ENCODE peak calls at places on chromosome 9, in six cellular contexts. U, C, J, Y, I and F are unnamed samples.

GRCh38 chr9:91155181-91155580 is 206.5 kb downstream of the AUH start:
- DNase-seq in U (no peak), C (no peak), J (no peak), Y (no peak), I (no peak), F (no peak)

GRCh38 chr9:14092344-14092743 is 221.6 kb downstream of the NFIB start:
- DNase-seq in U (no peak), C (no peak), J (no peak), Y (no peak), I (no peak), F (no peak)

GRCh38 chr9:15080401-15080800 is 170.2 kb upstream of the FREM1 start:
- DNase-seq in U (no peak), C (no peak), J (no peak), Y (no peak), I (no peak), F (no peak)

GRCh38 chr9:127751269-127752054 is 16.4 kb upstream of the TOR2A start:
- DNase-seq in U (no peak), C (peak; percentile 39), J (no peak), Y (peak; percentile 27), I (no peak), F (no peak)

GRCh38 chr9:115845648-115846312 is 307.8 kb upstream of the PAPPA start:
- DNase-seq in U (peak; percentile 15), C (no peak), J (no peak), Y (peak; percentile 62), I (no peak), F (peak; percentile 90)

GRCh38 chr9:83472221-83472665 is 66.0 kb downstream of the FRMD3 start:
- DNase-seq in U (peak; percentile 65), C (no peak), J (peak; percentile 56), Y (peak; percentile 14), I (no peak), F (peak; percentile 36)

GRCh38 chr9:17064558-17064957 is 70.3 kb upstream of the CNTLN start:
- DNase-seq in U (no peak), C (no peak), J (no peak), Y (no peak), I (no peak), F (no peak)

GRCh38 chr9:131804826-131805225 is 65.0 kb upstream of the RAPGEF1 start:
- DNase-seq in U (no peak), C (no peak), J (no peak), Y (no peak), I (no peak), F (no peak)

GRCh38 chr9:71072587-71072986 is 48.8 kb downstream of the TRPM3 start:
- DNase-seq in U (no peak), C (no peak), J (no peak), Y (no peak), I (no peak), F (no peak)

DNA sequence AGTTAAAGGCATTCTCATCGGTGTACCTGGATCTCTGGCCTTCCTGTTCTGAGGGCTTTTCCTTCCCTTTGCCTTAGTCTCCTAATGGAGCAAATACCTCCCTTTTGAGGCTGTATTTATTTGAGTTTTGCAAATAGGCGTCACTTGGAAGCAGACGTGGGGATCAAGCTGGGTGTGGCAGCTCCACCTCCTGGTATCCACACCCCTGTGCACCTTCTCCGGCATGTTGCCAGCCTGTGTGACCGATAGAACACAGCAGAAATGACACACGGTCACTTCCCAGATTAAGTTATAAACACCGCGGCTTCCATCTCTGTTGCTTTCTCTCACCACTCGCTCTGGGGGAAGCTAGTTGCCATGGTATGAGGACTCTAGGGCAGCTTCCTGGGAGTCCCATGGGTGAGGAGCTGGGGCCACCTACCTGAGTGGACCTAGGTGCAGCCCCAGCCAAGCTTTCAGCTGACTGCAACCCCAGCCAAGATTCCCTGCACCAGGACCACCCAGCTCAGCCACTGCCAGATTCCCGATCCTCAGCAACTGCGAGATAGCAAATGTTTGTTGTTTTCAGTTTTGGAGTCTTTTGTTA is 214.4 kb upstream of the MVB12B start:
- DNase-seq in U (no peak), C (no peak), J (no peak), Y (no peak), I (no peak), F (no peak)
- H3K27me3 ChIP-seq in U (no peaks in the 10 kb centered on the region), C (no peaks in the 10 kb centered on the region), J (no peaks in the 10 kb centered on the region), Y (no peaks in the 10 kb centered on the region), I (no peaks in the 10 kb centered on the region), F (peaks cover 14% of the 10 kb centered on the region)

DNA sequence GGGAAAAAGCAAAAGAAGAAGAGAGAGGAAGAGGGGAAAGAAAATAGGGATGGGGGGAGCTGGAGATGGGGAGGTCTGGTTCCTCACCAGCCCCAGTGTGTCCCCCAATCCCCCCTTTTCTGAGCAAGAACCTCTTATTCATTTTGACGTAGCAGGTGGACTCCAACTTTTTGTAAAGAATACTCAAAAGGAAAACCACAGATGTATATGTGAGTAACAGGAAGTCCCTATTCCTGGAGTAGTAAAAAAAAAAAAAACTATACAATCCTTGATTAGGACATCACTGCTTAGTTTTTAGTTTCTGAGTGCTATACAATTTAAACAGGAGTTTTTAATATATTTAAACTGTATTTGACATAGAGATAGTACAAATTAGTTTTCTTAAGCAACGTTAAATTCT is 3.8 kb upstream of the CFAP95 start:
- DNase-seq in U (no peak), C (no peak), J (no peak), Y (no peak), I (no peak), F (no peak)
- H3K4me3 ChIP-seq in U (no peak overlapping the region), C (no peak overlapping the region), J (no peak overlapping the region), Y (no peak overlapping the region), I (no peak overlapping the region), F (no peak overlapping the region)

GRCh38 chr9:615756-616155 is 225.7 kb upstream of the DMRT1 start:
- DNase-seq in U (no peak), C (peak; percentile 44), J (no peak), Y (no peak), I (peak; percentile 34), F (peak; percentile 54)

GRCh38 chr9:617441-618085 is 223.9 kb upstream of the DMRT1 start:
- DNase-seq in U (no peak), C (no peak), J (peak; percentile 40), Y (no peak), I (no peak), F (no peak)

GRCh38 chr9:616694-617093 is 224.8 kb upstream of the DMRT1 start:
- DNase-seq in U (peak; percentile 40), C (no peak), J (no peak), Y (no peak), I (no peak), F (no peak)

GRCh38 chr9:621199-621860 is 220.2 kb upstream of the DMRT1 start:
- DNase-seq in U (no peak), C (no peak), J (no peak), Y (no peak), I (no peak), F (no peak)

DNA sequence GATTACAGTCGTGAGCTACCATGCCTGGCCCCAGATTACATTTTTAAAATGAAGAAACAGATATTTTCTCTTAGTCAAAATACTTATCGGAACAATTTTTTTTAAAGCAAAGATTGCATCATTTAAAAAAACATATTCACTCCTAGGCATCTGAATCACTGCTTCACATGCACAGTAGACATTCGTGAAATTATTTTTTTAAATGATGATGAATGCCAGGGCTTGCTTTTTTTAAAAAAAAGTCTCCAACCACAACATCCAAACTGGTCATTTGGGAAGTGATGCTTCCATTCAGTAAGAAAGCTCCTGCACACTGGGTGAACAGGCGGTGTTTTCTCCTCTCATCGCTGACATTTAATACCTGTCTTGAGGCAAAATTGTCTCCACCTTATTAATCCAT is 223.0 kb upstream of the DMRT1 start:
- DNase-seq in U (no peak), C (no peak), J (no peak), Y (peak; percentile 36), I (no peak), F (peak; percentile 46)
- H3K36me3 ChIP-seq in U (no peaks in the 10 kb centered on the region), C (no peaks in the 10 kb centered on the region), J (no peaks in the 10 kb centered on the region), Y (no peaks in the 10 kb centered on the region), I (no peaks in the 10 kb centered on the region), F (no peaks in the 10 kb centered on the region)

GRCh38 chr9:126698756-126699155 is 85.0 kb downstream of the LMX1B start:
- DNase-seq in U (no peak), C (no peak), J (no peak), Y (no peak), I (no peak), F (no peak)
- H3K27me3 ChIP-seq in U (peaks cover 13% of the 10 kb centered on the region), C (peaks cover 6% of the 10 kb centered on the region), J (peaks cover 18% of the 10 kb centered on the region), Y (peaks cover 1% of the 10 kb centered on the region), I (no peaks in the 10 kb centered on the region), F (no peaks in the 10 kb centered on the region)

DNA sequence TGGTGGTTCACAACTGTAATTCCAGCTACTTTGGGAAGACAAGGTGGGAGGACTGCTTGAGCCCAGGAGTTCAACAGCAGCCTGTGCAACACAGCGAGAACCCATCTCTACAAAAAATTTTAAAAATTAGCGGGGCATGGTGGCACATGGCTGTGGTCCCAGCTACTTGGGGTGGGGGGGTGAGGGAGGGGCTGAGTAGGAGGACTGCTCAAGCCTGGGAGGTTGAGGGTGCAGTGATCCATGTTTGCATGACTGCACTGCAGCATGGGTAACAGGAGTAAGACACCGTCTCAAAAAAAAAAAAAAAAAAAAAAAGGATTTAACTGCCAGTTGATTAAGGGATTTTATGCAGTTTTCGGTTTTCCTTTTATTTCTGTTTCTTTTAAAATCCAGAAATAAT is 65.0 kb downstream of the PTBP3 start:
- DNase-seq in U (no peak), C (no peak), J (no peak), Y (no peak), I (no peak), F (no peak)
- H3K4me3 ChIP-seq in U (no peak overlapping the region), C (no peak overlapping the region), J (no peak overlapping the region), Y (no peak overlapping the region), I (no peak overlapping the region), F (no peak overlapping the region)

DNA sequence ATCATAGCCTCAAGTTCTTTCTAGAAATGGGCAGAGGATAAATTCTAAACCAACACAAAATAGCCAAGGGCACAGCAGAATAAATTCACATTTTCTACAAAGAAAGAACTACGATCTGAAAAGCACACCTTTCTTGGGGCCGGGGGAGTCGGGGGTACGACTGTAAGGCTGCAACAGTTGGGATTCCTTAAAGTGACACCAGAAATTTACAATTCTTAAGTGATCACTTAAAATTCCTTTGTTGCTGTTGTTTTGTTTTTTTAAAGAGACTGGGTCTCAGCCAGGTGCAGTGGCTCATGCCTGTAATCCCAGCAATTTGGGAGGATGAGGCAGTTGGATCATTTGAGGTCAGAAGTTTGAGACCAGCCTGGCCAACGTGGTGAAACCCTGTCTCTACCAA is 95.8 kb downstream of the CDK5RAP2 start:
- DNase-seq in U (no peak), C (no peak), J (no peak), Y (no peak), I (no peak), F (no peak)
- H3K36me3 ChIP-seq in U (no peaks in the 10 kb centered on the region), C (no peaks in the 10 kb centered on the region), J (peaks cover 56% of the 10 kb centered on the region), Y (peaks cover 5% of the 10 kb centered on the region), I (no peaks in the 10 kb centered on the region), F (peaks cover 12% of the 10 kb centered on the region)